ENCODE peak calls at places on chromosomes 3 and 15, in eight cellular contexts. U is dorsolateral prefrontal cortex, P is tibial artery, H is Panc1, E is Karpas-422, V is cardiac muscle cell, M is ovary, K is Peyer's patch. A is an unnamed sample.

GRCh38 chr3:176919836-176920760 is 277.2 kb downstream of the TBL1XR1 start:
- DNase-seq in U (no peak), P (no peak), H (no peak), E (no peak), V (peak; percentile 66), M (peak; percentile 23), K (no peak), A (no peak)

GRCh38 chr3:141330718-141331369 is 37.5 kb upstream of the ZBTB38 start:
- DNase-seq in U (no peak), P (no peak), H (peak; percentile 18), E (no peak), V (no peak), M (no peak), K (no peak), A (peak; percentile 58)

GRCh38 chr3:59426851-59427565 is 377.2 kb upstream of the CFAP20DC start:
- DNase-seq in U (no peak), P (no peak), H (no peak), E (no peak), V (peak; percentile 61), M (no peak), K (no peak), A (no peak)

GRCh38 chr3:119239421-119239820 is 1.3 kb downstream of the B4GALT4 start:
- DNase-seq in U (no peak), P (no peak), H (no peak), E (peak; percentile 59), V (no peak), M (no peak), K (no peak), A (peak; percentile 66)

GRCh38 chr3:42846682-42847522 is 28.8 kb downstream of the CYP8B1 start:
- DNase-seq in U (no peak), P (no peak), H (no peak), E (no peak), V (no peak), M (no peak), K (peak; percentile 79), A (no peak)

GRCh38 chr15:72782993-72783562 is 480 bp downstream of the ADPGK start:
- DNase-seq in U (no peak), P (no peak), H (no peak), E (peak; percentile 82), V (peak; percentile 45), M (no peak), K (peak; percentile 67), A (peak; percentile 41)

GRCh38 chr3:149120051-149120972 is 9.1 kb upstream of the HPS3 start:
- DNase-seq in U (no peak), P (no peak), H (peak; percentile 76), E (peak; percentile 90), V (peak; percentile 82), M (no peak), K (no peak), A (peak; percentile 61)

GRCh38 chr3:51937014-51937413 is 4.7 kb downstream of the RRP9 start:
- DNase-seq in U (no peak), P (peak; percentile 43), H (no peak), E (no peak), V (no peak), M (no peak), K (peak; percentile 21), A (no peak)

GRCh38 chr3:78140274-78140673 is 1100.4 kb downstream of the ROBO2 start:
- DNase-seq in U (no peak), P (no peak), H (no peak), E (no peak), V (no peak), M (no peak), K (no peak), A (no peak)

GRCh38 chr3:111047053-111047452 is 24.6 kb upstream of the NECTIN3 start:
- DNase-seq in U (no peak), P (no peak), H (no peak), E (no peak), V (no peak), M (no peak), K (no peak), A (no peak)

GRCh38 chr3:30886888-30887287 is 7.6 kb downstream of the GADL1 start:
- DNase-seq in U (no peak), P (no peak), H (no peak), E (no peak), V (no peak), M (no peak), K (no peak), A (no peak)

GRCh38 chr3:139746481-139746880 is 68.7 kb upstream of the NMNAT3 start:
- DNase-seq in U (no peak), P (no peak), H (no peak), E (no peak), V (no peak), M (no peak), K (no peak), A (no peak)

GRCh38 chr3:23294770-23295387 is 91.8 kb downstream of the UBE2E2 start:
- DNase-seq in U (no peak), P (no peak), H (no peak), E (no peak), V (no peak), M (no peak), K (no peak), A (no peak)

GRCh38 chr3:124593442-124593829 is 136.8 kb upstream of the UMPS start:
- DNase-seq in U (no peak), P (no peak), H (no peak), E (no peak), V (no peak), M (no peak), K (no peak), A (no peak)

GRCh38 chr3:132283440-132283839 is 33.8 kb upstream of the ACP3 start:
- DNase-seq in U (no peak), P (no peak), H (no peak), E (no peak), V (peak; percentile 91), M (no peak), K (no peak), A (no peak)

GRCh38 chr3:189122526-189123205 is 49.1 kb upstream of the TPRG1 start:
- DNase-seq in U (no peak), P (no peak), H (no peak), E (no peak), V (no peak), M (no peak), K (no peak), A (no peak)

DNA sequence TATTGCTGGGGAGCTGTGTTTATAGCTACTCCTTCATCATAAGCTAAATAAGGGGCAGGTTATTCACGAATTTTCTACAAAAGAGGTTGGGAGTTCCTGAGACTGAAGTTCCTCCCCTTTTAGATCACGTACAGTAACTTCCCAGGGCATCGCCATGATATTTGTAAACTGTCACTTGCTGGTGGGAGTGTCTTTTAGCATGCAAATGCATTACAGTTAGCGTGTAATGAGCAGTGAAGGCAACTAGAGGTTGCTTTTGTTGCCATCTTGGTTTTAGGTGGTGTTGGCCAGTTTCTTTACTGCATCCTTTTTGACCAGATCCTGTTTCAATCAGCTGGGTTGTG is 64.4 kb downstream of the IL12A start:
- DNase-seq in U (no peak), P (no peak), H (no peak), E (no peak), V (no peak), M (no peak), K (no peak), A (no peak)
- H3K27ac ChIP-seq in U (no peak overlapping the region), P (no peak overlapping the region), H (peak overlapping the region; percentile 12), E (no peak overlapping the region), V (no peak overlapping the region), M (no peak overlapping the region), K (no peak overlapping the region), A (no peak overlapping the region)

GRCh38 chr15:100902436-100903190 is 16.5 kb upstream of the LRRK1 start:
- DNase-seq in U (no peak), P (no peak), H (no peak), E (no peak), V (peak; percentile 96), M (peak; percentile 90), K (peak; percentile 75), A (peak; percentile 45)
- H3K4me3 ChIP-seq in U (no peak overlapping the region), P (peak overlapping the region; percentile 36), H (no peak overlapping the region), E (no peak overlapping the region), V (no peak overlapping the region), M (peak overlapping the region; percentile 28), K (peak overlapping the region; percentile 27), A (no peak overlapping the region)

GRCh38 chr3:147419062-147419701 is 10.0 kb downstream of the ZIC1 start:
- DNase-seq in U (peak; percentile 91), P (no peak), H (no peak), E (no peak), V (peak; percentile 57), M (peak; percentile 35), K (no peak), A (no peak)

GRCh38 chr3:147418352-147418751 is 9.2 kb downstream of the ZIC1 start:
- DNase-seq in U (no peak), P (no peak), H (no peak), E (no peak), V (no peak), M (no peak), K (no peak), A (no peak)

GRCh38 chr3:147421184-147421912 is 12.2 kb downstream of the ZIC1 start:
- DNase-seq in U (no peak), P (no peak), H (no peak), E (no peak), V (no peak), M (no peak), K (no peak), A (no peak)

GRCh38 chr3:147420361-147421183 is 11.4 kb downstream of the ZIC1 start:
- DNase-seq in U (no peak), P (no peak), H (no peak), E (no peak), V (no peak), M (no peak), K (no peak), A (no peak)

DNA sequence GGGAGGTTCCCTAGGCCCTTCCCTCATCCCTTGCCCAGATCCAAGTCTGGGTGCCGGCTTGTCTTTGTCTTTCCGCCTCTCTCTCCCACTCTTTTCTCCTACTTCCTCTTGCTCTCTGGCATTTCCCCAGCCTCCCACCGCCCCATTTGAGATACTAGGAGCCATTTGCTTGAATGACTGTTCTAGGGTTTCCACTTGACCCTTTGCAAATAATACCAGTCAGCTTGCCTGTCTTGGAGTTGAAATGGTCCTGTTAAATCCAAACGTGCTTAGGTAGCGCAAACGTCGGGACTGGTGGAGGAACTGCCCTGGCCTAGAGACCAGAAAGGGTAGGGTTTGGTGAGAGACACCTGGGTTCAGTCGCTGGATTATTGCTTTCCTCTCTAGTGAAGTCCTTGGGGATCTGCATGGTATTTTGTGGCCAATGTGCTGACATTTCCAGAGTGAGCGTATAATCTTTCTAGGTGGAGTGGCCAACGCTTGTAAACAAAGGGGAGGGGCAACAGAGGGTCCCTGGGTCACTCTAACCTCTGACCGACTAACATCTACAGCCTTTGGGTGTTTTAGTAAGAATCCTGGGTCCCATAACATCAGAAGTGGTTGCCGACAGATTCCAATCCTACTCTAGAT is 10.7 kb downstream of the ZIC1 start:
- DNase-seq in U (no peak), P (no peak), H (no peak), E (no peak), V (no peak), M (no peak), K (no peak), A (no peak)
- H3K27me3 ChIP-seq in U (peaks cover 66% of the 10 kb centered on the region), P (no peaks in the 10 kb centered on the region), H (no peaks in the 10 kb centered on the region), E (no peaks in the 10 kb centered on the region), V (peaks cover 100% of the 10 kb centered on the region), M (no peaks in the 10 kb centered on the region), K (peaks cover 58% of the 10 kb centered on the region), A (peaks cover 69% of the 10 kb centered on the region)

DNA sequence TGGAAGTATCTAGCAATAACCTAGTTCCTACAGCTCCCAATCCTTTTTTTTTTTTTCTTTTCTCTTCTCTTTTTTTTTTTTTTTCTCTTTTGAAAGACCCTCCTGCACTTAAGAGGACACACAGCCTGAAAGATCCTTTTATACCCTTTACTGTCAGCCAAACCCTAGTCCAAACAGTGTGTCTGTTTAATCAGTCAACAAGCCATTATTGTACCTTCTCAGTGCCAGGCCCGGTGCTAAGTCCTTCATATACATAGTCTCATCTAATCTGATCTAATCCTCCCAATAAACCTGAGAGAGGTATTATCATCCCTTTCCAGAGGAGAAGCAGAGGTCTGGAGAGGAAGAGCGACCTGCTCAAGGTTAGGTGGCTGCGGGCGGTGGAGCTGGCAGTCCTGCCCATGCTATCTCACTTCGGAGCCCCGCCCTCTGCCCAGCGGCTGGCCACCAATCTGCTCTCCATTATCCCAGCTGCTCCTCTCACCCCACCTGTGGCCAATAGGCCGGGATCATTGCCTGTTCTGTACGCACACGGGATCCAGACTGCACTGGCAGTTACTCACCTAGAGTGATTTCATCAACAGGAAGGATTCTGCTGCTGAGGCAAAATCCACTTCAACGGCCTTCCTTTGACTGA is 100.8 kb downstream of the TLE3 start:
- DNase-seq in U (no peak), P (no peak), H (no peak), E (no peak), V (no peak), M (no peak), K (peak; percentile 89), A (peak; percentile 93)
- H3K27ac ChIP-seq in U (no peak overlapping the region), P (no peak overlapping the region), H (peak overlapping the region; percentile 21), E (no peak overlapping the region), V (no peak overlapping the region), M (no peak overlapping the region), K (no peak overlapping the region), A (no peak overlapping the region)

A was measured in small intestine.